ENCODE peak calls at places on chromosomes 11 and 22, in six cellular contexts. One of them, this sample, is unnamed. For H3F3A, the result is how much of the 10 kb centered on the place peaks cover.

GRCh38 chr11:86442827-86443226 is 68.1 kb downstream of the CCDC81 start:
- DNase-seq in neural progenitor cell: no peak
- DNase-seq in SK-N-SH: no peak
- DNase-seq in GM23338: no peak
- DNase-seq in MM.1S: no peak
- DNase-seq in PC-3: no peak
- DNase-seq in this sample: peak

GRCh38 chr11:85626496-85626895 is 648 bp downstream of the DLG2 start:
- DNase-seq in SK-N-SH: no peak
- DNase-seq in GM23338: no peak
- DNase-seq in neural progenitor cell: no peak
- DNase-seq in MM.1S: no peak
- DNase-seq in PC-3: peak
- DNase-seq in this sample: peak

GRCh38 chr11:134014502-134014901 is 54.4 kb upstream of the JAM3 start:
- DNase-seq in SK-N-SH: peak
- DNase-seq in GM23338: peak
- DNase-seq in PC-3: no peak
- DNase-seq in neural progenitor cell: peak
- DNase-seq in MM.1S: no peak
- DNase-seq in this sample: peak

GRCh38 chr11:82980292-82980691 is 78.8 kb downstream of the DDIAS start:
- DNase-seq in SK-N-SH: no peak
- DNase-seq in MM.1S: no peak
- DNase-seq in PC-3: peak
- DNase-seq in neural progenitor cell: no peak
- DNase-seq in GM23338: no peak
- DNase-seq in this sample: peak

GRCh38 chr11:16750417-16750816 is 12.0 kb downstream of the C11orf58 start:
- DNase-seq in PC-3: peak
- DNase-seq in MM.1S: no peak
- DNase-seq in neural progenitor cell: no peak
- DNase-seq in SK-N-SH: no peak
- DNase-seq in GM23338: no peak
- DNase-seq in this sample: no peak

GRCh38 chr22:21681566-21682370 is 16.0 kb downstream of the PPIL2 start:
- DNase-seq in neural progenitor cell: no peak
- DNase-seq in GM23338: no peak
- DNase-seq in SK-N-SH: no peak
- DNase-seq in MM.1S: no peak
- DNase-seq in PC-3: peak
- DNase-seq in this sample: peak

GRCh38 chr11:126637800-126638175 is 282.3 kb downstream of the ST3GAL4 start:
- DNase-seq in PC-3: no peak
- DNase-seq in GM23338: no peak
- DNase-seq in SK-N-SH: no peak
- DNase-seq in neural progenitor cell: no peak
- DNase-seq in MM.1S: no peak
- DNase-seq in this sample: peak

GRCh38 chr11:6568191-6568918 is 35.1 kb downstream of the RRP8 start:
- DNase-seq in neural progenitor cell: peak
- DNase-seq in MM.1S: peak
- DNase-seq in SK-N-SH: no peak
- DNase-seq in GM23338: peak
- DNase-seq in PC-3: peak
- DNase-seq in this sample: peak

GRCh38 chr11:45501277-45501979 is 164.0 kb downstream of the CHST1 start:
- DNase-seq in GM23338: no peak
- DNase-seq in PC-3: no peak
- DNase-seq in MM.1S: no peak
- DNase-seq in SK-N-SH: no peak
- DNase-seq in neural progenitor cell: peak
- DNase-seq in this sample: no peak

GRCh38 chr11:115155978-115156377 is 348.2 kb downstream of the CADM1 start:
- DNase-seq in neural progenitor cell: no peak
- DNase-seq in PC-3: no peak
- DNase-seq in SK-N-SH: no peak
- DNase-seq in MM.1S: no peak
- DNase-seq in GM23338: no peak
- DNase-seq in this sample: no peak

GRCh38 chr11:117144477-117145392 is 648 bp downstream of the PAFAH1B2 start:
- DNase-seq in SK-N-SH: peak
- DNase-seq in GM23338: peak
- DNase-seq in MM.1S: peak
- DNase-seq in PC-3: peak
- DNase-seq in neural progenitor cell: peak
- DNase-seq in this sample: peak

GRCh38 chr11:17498058-17498457 is 21.4 kb upstream of the ABCC8 start:
- DNase-seq in SK-N-SH: no peak
- DNase-seq in PC-3: no peak
- DNase-seq in MM.1S: peak
- DNase-seq in neural progenitor cell: no peak
- DNase-seq in GM23338: peak
- DNase-seq in this sample: no peak

GRCh38 chr11:6812391-6813005 is 13.0 kb upstream of the OR6A2 start:
- DNase-seq in MM.1S: peak
- DNase-seq in neural progenitor cell: peak
- DNase-seq in SK-N-SH: peak
- DNase-seq in GM23338: peak
- DNase-seq in PC-3: peak
- DNase-seq in this sample: peak

DNA sequence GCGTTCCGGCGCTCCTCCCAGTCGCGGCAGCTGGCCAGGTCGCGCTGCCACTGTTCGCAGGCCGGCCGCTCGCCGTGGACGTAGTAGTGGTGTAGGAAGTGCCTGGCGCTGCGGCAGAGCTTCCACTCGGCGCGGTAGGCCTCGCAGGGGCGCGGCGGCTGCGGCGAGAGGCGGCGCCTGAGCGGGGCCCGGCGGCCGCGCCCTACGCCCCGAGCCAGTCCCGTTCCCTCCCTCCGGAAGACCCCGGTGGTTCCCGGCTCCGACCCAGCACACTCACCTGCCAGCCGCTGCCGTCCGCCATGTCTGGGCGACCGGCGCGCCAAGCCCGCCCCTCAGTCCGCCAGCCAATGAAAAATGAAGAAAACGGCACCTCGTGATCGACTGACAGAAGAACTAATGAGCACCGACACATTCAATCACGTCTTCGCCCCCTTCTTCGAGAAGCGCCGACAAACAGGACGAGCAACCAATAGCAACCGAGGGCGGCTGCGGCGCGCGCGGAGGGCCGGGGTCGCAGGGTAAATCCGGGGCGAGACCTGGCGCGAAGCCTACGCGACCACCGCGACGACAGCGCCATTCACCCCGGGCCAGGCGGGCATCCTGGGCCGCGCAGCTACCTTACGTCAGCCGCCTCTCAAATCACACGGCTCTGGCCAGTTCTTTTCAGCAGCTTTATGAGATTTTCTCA is at the start of gene C22orf39:
- DNase-seq in neural progenitor cell: peak
- DNase-seq in SK-N-SH: peak
- DNase-seq in PC-3: peak
- DNase-seq in MM.1S: peak
- DNase-seq in GM23338: peak
- DNase-seq in this sample: peak
- H3F3A ChIP-seq in neural progenitor cell: under half
- H3F3A ChIP-seq in SK-N-SH: under half
- H3F3A ChIP-seq in PC-3: under half
- H3F3A ChIP-seq in MM.1S: under half
- H3F3A ChIP-seq in GM23338: under half
- H3F3A ChIP-seq in this sample: under half

DNA sequence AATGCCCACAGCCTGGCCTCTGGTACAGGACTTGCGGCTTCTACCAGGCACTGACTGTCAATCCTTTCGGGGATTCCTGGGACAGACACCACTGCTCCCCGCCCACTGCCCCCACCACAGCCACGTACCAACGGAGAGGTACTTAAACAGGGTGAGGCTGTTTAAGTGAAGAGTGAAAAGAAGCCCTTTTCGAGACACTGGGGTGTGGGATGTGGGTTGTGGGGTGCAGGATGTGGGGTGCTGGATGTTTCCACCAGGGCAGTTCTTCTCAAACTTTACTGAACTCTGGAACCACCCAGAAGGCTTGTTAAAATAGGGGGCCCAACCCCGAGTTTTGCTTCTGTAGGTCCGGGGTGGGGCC is 34.2 kb upstream of the PRR5 start:
- DNase-seq in neural progenitor cell: no peak
- DNase-seq in MM.1S: no peak
- DNase-seq in GM23338: no peak
- DNase-seq in PC-3: no peak
- DNase-seq in SK-N-SH: no peak
- DNase-seq in this sample: peak
- TF ChIP-seq EZH2phosphoT487 in neural progenitor cell: no peak
- TF ChIP-seq EZH2phosphoT487 in MM.1S: no peak
- TF ChIP-seq EZH2phosphoT487 in GM23338: no peak
- TF ChIP-seq EZH2phosphoT487 in PC-3: no peak
- TF ChIP-seq EZH2phosphoT487 in SK-N-SH: no peak
- TF ChIP-seq EZH2phosphoT487 in this sample: no peak

GRCh38 chr22:45738206-45738605 is 66.6 kb downstream of the ATXN10 start:
- DNase-seq in MM.1S: no peak
- DNase-seq in SK-N-SH: no peak
- DNase-seq in GM23338: no peak
- DNase-seq in neural progenitor cell: no peak
- DNase-seq in PC-3: peak
- DNase-seq in this sample: peak
- H3F3A ChIP-seq in MM.1S: under half
- H3F3A ChIP-seq in SK-N-SH: under half
- H3F3A ChIP-seq in GM23338: under half
- H3F3A ChIP-seq in neural progenitor cell: under half
- H3F3A ChIP-seq in PC-3: under half
- H3F3A ChIP-seq in this sample: under half

GRCh38 chr11:90252053-90252452 is 29.2 kb upstream of the CHORDC1 start:
- DNase-seq in GM23338: no peak
- DNase-seq in SK-N-SH: no peak
- DNase-seq in neural progenitor cell: no peak
- DNase-seq in PC-3: no peak
- DNase-seq in MM.1S: no peak
- DNase-seq in this sample: no peak
- TF ChIP-seq EZH2phosphoT487 in GM23338: no peak
- TF ChIP-seq EZH2phosphoT487 in SK-N-SH: no peak
- TF ChIP-seq EZH2phosphoT487 in neural progenitor cell: no peak
- TF ChIP-seq EZH2phosphoT487 in PC-3: no peak
- TF ChIP-seq EZH2phosphoT487 in MM.1S: no peak
- TF ChIP-seq EZH2phosphoT487 in this sample: no peak

GRCh38 chr11:33454264-33454663 is 197.1 kb downstream of the HIPK3 start:
- DNase-seq in MM.1S: no peak
- DNase-seq in PC-3: no peak
- DNase-seq in GM23338: no peak
- DNase-seq in neural progenitor cell: no peak
- DNase-seq in SK-N-SH: peak
- DNase-seq in this sample: no peak
- H3F3A ChIP-seq in MM.1S: under half
- H3F3A ChIP-seq in PC-3: under half
- H3F3A ChIP-seq in GM23338: under half
- H3F3A ChIP-seq in neural progenitor cell: under half
- H3F3A ChIP-seq in SK-N-SH: under half
- H3F3A ChIP-seq in this sample: under half

DNA sequence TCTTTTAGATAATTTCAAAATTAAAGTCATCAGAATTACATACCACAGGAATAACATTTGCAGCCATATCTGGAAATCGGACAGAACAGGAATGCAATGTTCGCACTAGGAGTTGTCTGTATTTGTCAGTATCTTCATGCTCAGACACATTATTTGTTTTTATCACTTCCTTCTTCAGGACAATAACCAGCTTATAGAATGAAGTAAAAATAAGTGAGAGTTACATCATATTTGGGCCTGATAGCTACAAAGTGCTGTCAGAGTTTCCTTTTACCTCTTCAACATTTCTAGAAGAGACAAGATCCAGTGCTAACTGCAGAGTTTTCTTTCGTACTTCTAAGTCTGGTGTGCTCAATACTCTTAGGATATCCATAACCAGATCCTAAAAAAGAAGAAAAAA is 18.9 kb downstream of the COPB1 start:
- DNase-seq in neural progenitor cell: no peak
- DNase-seq in SK-N-SH: no peak
- DNase-seq in PC-3: no peak
- DNase-seq in GM23338: no peak
- DNase-seq in MM.1S: no peak
- DNase-seq in this sample: peak
- TF ChIP-seq EZH2phosphoT487 in neural progenitor cell: no peak
- TF ChIP-seq EZH2phosphoT487 in SK-N-SH: no peak
- TF ChIP-seq EZH2phosphoT487 in PC-3: no peak
- TF ChIP-seq EZH2phosphoT487 in GM23338: no peak
- TF ChIP-seq EZH2phosphoT487 in MM.1S: no peak
- TF ChIP-seq EZH2phosphoT487 in this sample: no peak

GRCh38 chr22:29300807-29301601 is 5.4 kb upstream of the GAS2L1 start:
- DNase-seq in MM.1S: no peak
- DNase-seq in PC-3: no peak
- DNase-seq in GM23338: peak
- DNase-seq in neural progenitor cell: no peak
- DNase-seq in SK-N-SH: peak
- DNase-seq in this sample: no peak
- H3F3A ChIP-seq in MM.1S: under half
- H3F3A ChIP-seq in PC-3: under half
- H3F3A ChIP-seq in GM23338: half or more
- H3F3A ChIP-seq in neural progenitor cell: half or more
- H3F3A ChIP-seq in SK-N-SH: under half
- H3F3A ChIP-seq in this sample: under half

GRCh38 chr11:65505434-65506315 is 6.8 kb downstream of the MALAT1 start:
- DNase-seq in MM.1S: peak
- DNase-seq in PC-3: no peak
- DNase-seq in neural progenitor cell: no peak
- DNase-seq in SK-N-SH: no peak
- DNase-seq in GM23338: no peak
- DNase-seq in this sample: peak
- TF ChIP-seq EZH2phosphoT487 in MM.1S: no peak
- TF ChIP-seq EZH2phosphoT487 in PC-3: no peak
- TF ChIP-seq EZH2phosphoT487 in neural progenitor cell: no peak
- TF ChIP-seq EZH2phosphoT487 in SK-N-SH: no peak
- TF ChIP-seq EZH2phosphoT487 in GM23338: no peak
- TF ChIP-seq EZH2phosphoT487 in this sample: peak

DNA sequence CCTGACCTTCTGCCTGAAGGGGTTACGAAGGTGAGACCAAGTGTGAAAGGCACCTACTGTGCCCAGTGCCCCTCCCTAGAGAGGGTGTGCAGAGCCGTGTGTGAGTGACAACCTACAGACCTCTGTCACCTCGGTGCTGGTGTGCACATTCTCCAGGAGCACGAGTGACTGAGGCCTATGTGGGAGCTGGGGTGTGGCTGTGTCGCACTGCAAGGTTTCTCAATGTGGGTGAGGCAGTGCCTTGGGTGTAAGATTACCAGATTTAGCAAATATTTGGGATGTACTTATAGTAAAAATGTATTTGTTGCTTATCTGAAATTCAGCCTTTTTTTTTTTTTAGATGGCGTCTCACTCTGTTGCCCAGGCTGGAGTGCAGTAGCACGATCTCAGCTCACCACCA is 5.6 kb downstream of the STARD10 start:
- DNase-seq in neural progenitor cell: peak
- DNase-seq in GM23338: no peak
- DNase-seq in MM.1S: no peak
- DNase-seq in SK-N-SH: no peak
- DNase-seq in PC-3: no peak
- DNase-seq in this sample: no peak
- H3F3A ChIP-seq in neural progenitor cell: under half
- H3F3A ChIP-seq in GM23338: under half
- H3F3A ChIP-seq in MM.1S: under half
- H3F3A ChIP-seq in SK-N-SH: under half
- H3F3A ChIP-seq in PC-3: under half
- H3F3A ChIP-seq in this sample: under half

GRCh38 chr11:62574363-62575057 is 819 bp upstream of the EEF1G start:
- DNase-seq in MM.1S: peak
- DNase-seq in PC-3: peak
- DNase-seq in GM23338: peak
- DNase-seq in neural progenitor cell: peak
- DNase-seq in SK-N-SH: peak
- DNase-seq in this sample: peak
- TF ChIP-seq EZH2phosphoT487 in MM.1S: no peak
- TF ChIP-seq EZH2phosphoT487 in PC-3: no peak
- TF ChIP-seq EZH2phosphoT487 in GM23338: no peak
- TF ChIP-seq EZH2phosphoT487 in neural progenitor cell: no peak
- TF ChIP-seq EZH2phosphoT487 in SK-N-SH: no peak
- TF ChIP-seq EZH2phosphoT487 in this sample: no peak

This sample was measured in GM23248.